ENCODE peak calls at places on chromosomes 1 and 21, in six cellular contexts. C is HL-60, M is SK-N-SH, B is A549, W is AG10803, P is transverse colon. G is an unnamed sample.

GRCh38 chr1:234931404-234931973 is 197.1 kb downstream of the TOMM20 start:
- DNase-seq in C (no peak), M (no peak), B (no peak), W (no peak), P (no peak), G (no peak)

GRCh38 chr21:41490330-41490729 is 17.6 kb downstream of the TMPRSS2 start:
- DNase-seq in C (no peak), M (no peak), B (no peak), W (no peak), P (no peak), G (no peak)

GRCh38 chr1:244461254-244462071 is at the start of gene CATSPERE:
- DNase-seq in C (peak), M (peak), B (peak), W (peak), P (peak), G (peak)

GRCh38 chr1:110216844-110217444 is 6.8 kb downstream of the KCNC4 start:
- DNase-seq in C (no peak), M (no peak), B (no peak), W (no peak), P (no peak), G (no peak)

GRCh38 chr1:13730751-13731482 is 30.9 kb downstream of the PRDM2 start:
- DNase-seq in C (peak), M (no peak), B (no peak), W (peak), P (peak), G (no peak)

GRCh38 chr1:75188892-75189291 is 54.7 kb downstream of the LHX8 start:
- DNase-seq in C (no peak), M (no peak), B (no peak), W (no peak), P (no peak), G (no peak)

GRCh38 chr1:24418898-24419628 is 3.5 kb downstream of the NIPAL3 start:
- DNase-seq in C (peak), M (no peak), B (peak), W (peak), P (peak), G (peak)

GRCh38 chr1:221778535-221779142 is 36.8 kb upstream of the DUSP10 start:
- DNase-seq in C (peak), M (no peak), B (no peak), W (no peak), P (peak), G (no peak)

GRCh38 chr1:58883037-58883887 is 99.4 kb upstream of the JUN start:
- DNase-seq in C (peak), M (no peak), B (peak), W (peak), P (peak), G (no peak)

GRCh38 chr1:24173638-24174325 is 13.3 kb downstream of the IFNLR1 start:
- DNase-seq in C (peak), M (no peak), B (no peak), W (no peak), P (no peak), G (no peak)

GRCh38 chr1:192448026-192448578 is 127.5 kb upstream of the RGS1 start:
- DNase-seq in C (no peak), M (no peak), B (no peak), W (peak), P (no peak), G (no peak)

GRCh38 chr1:179029293-179029692 is 3.6 kb downstream of the FAM20B start:
- DNase-seq in C (no peak), M (no peak), B (no peak), W (no peak), P (no peak), G (no peak)

GRCh38 chr1:234226819-234227165 is 146.5 kb upstream of the COA6 start:
- DNase-seq in C (no peak), M (no peak), B (no peak), W (no peak), P (no peak), G (no peak)

GRCh38 chr1:227765261-227766014 is 30.2 kb downstream of the SNAP47 start:
- DNase-seq in C (peak), M (no peak), B (no peak), W (no peak), P (no peak), G (no peak)

GRCh38 chr21:43764576-43765495 is 11.3 kb downstream of the CSTB start:
- DNase-seq in C (no peak), M (no peak), B (no peak), W (no peak), P (no peak), G (no peak)

GRCh38 chr1:239570878-239571277 is 184.5 kb downstream of the CHRM3 start:
- DNase-seq in C (no peak), M (no peak), B (no peak), W (no peak), P (no peak), G (no peak)

GRCh38 chr1:2789986-2790581 is 11.4 kb downstream of the TTC34 start:
- DNase-seq in C (no peak), M (no peak), B (no peak), W (no peak), P (no peak), G (no peak)

GRCh38 chr1:155326659-155327058 is 6.0 kb downstream of the RUSC1 start:
- DNase-seq in C (no peak), M (no peak), B (no peak), W (no peak), P (no peak), G (no peak)
- TF ChIP-seq CTCF in C (no peak), M (no peak), B (no peak), W (no peak), P (no peak), G (no peak)

DNA sequence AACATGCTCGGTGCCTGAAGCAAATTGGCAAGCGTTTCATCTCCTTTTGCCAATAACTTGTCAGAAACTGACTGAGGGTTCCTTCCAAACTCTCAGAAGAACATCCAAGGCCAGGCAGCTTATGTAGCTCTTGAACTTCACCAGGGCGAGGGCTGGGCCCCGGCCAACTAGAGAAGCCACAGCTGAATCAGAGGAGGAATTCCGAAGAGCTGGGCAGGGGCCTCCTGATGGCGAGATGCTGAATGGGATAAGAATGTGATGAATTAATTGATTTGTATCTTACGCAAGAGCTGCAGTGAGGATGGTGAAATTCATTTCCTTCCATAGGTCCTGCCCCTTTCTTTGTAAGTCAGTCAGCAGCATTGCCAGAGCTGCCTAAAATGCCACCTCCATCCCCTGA is 345.8 kb downstream of the KIF26B start:
- DNase-seq in C (no peak), M (no peak), B (no peak), W (peak), P (no peak), G (no peak)
- TF ChIP-seq CTCF in C (no peak), M (no peak), B (no peak), W (peak), P (no peak), G (no peak)

GRCh38 chr21:39208624-39209333 is 25.5 kb upstream of the PSMG1 start:
- DNase-seq in C (peak), M (no peak), B (no peak), W (no peak), P (peak), G (no peak)

GRCh38 chr21:39209334-39209688 is 26.1 kb upstream of the PSMG1 start:
- DNase-seq in C (no peak), M (no peak), B (no peak), W (no peak), P (no peak), G (no peak)

DNA sequence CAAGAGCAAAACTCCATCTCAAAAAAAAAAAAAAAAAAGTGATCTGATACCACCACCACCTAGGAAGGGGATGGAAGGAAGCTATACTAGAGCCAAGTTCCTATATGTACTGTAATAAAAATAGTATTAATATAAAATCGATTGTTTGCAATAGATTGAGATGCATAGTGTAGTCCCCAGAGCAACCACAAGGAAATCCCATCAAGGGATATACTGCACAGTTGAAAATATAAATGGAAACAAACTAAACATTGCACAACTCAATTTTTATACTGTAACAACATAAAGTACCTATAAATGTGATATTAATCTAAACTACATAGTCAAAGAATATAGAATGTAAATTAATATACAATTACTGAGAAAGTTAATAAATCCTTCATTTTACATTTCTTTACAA is 20.9 kb upstream of the PSMG1 start:
- DNase-seq in C (no peak), M (no peak), B (no peak), W (no peak), P (no peak), G (no peak)
- TF ChIP-seq CTCF in C (no peak), M (peak), B (no peak), W (peak), P (no peak), G (peak)

GRCh38 chr1:20983297-20983889 is 193.3 kb downstream of the EIF4G3 start:
- DNase-seq in C (no peak), M (no peak), B (peak), W (no peak), P (no peak), G (no peak)
- TF ChIP-seq CTCF in C (no peak), M (peak), B (peak), W (no peak), P (no peak), G (no peak)

GRCh38 chr1:71086331-71086730 is 5.5 kb upstream of the ZRANB2 start:
- DNase-seq in C (no peak), M (no peak), B (no peak), W (peak), P (no peak), G (no peak)

GRCh38 chr1:71083271-71083670 is 2.4 kb upstream of the ZRANB2 start:
- DNase-seq in C (peak), M (no peak), B (no peak), W (no peak), P (no peak), G (no peak)

GRCh38 chr1:71080178-71080781 is 555 bp downstream of the ZRANB2 start:
- DNase-seq in C (peak), M (peak), B (peak), W (peak), P (no peak), G (no peak)

GRCh38 chr1:71081697-71082080 is 854 bp upstream of the ZRANB2 start:
- DNase-seq in C (peak), M (peak), B (no peak), W (no peak), P (no peak), G (no peak)

GRCh38 chr1:71080782-71081696 is at the start of gene ZRANB2:
- DNase-seq in C (peak), M (peak), B (peak), W (peak), P (peak), G (peak)
- TF ChIP-seq CTCF in C (peak), M (peak), B (peak), W (peak), P (peak), G (peak)

GRCh38 chr1:38009088-38009840 is 3.3 kb upstream of the UTP11 start:
- DNase-seq in C (peak), M (no peak), B (no peak), W (peak), P (no peak), G (no peak)
- TF ChIP-seq CTCF in C (no peak), M (no peak), B (no peak), W (peak), P (no peak), G (no peak)

G was measured in glutamatergic neuron.